ENCODE peak calls at places on chromosomes 6 and 20, in six cellular contexts. J is HCT116, I is K562, D is upper lobe of left lung, Z is GM12878, K is HepG2. P is an unnamed sample.

GRCh38 chr20:58585753-58586540 is 65.1 kb upstream of the STX16 start:
- ATAC-seq in K (peak), D (no peak), J (no peak), I (no peak), Z (no peak), P (no peak)

GRCh38 chr20:3696745-3697587 is 15.2 kb upstream of the ADAM33 start:
- ATAC-seq in I (no peak), Z (no peak), K (no peak), D (no peak), J (no peak), P (no peak)

GRCh38 chr20:40582531-40582930 is 106.5 kb downstream of the MAFB start:
- ATAC-seq in D (no peak), J (no peak), K (peak), Z (no peak), I (no peak), P (no peak)

GRCh38 chr20:63367446-63368055 is 6.4 kb upstream of the CHRNA4 start:
- ATAC-seq in I (no peak), D (no peak), K (peak), Z (no peak), J (no peak), P (no peak)

GRCh38 chr20:41618807-41619294 is 674 bp upstream of the CHD6 start:
- ATAC-seq in Z (no peak), K (peak), J (peak), I (no peak), D (peak), P (peak)

GRCh38 chr6:35411066-35411465 is 41.1 kb upstream of the FANCE start:
- ATAC-seq in Z (no peak), D (no peak), I (no peak), K (no peak), J (no peak), P (no peak)

GRCh38 chr20:59472059-59472458 is 132.3 kb upstream of the PHACTR3 start:
- ATAC-seq in K (no peak), I (no peak), Z (no peak), D (no peak), J (peak), P (no peak)

GRCh38 chr20:23147964-23148720 is 62.0 kb upstream of the CD93 start:
- ATAC-seq in Z (peak), J (peak), D (peak), I (peak), K (peak), P (peak)

GRCh38 chr6:52734072-52734471 is 29.2 kb downstream of the GSTA2 start:
- ATAC-seq in I (no peak), Z (no peak), J (no peak), K (no peak), D (no peak), P (no peak)

GRCh38 chr6:146594495-146594894 is 4.3 kb upstream of the ADGB start:
- ATAC-seq in J (no peak), K (no peak), D (no peak), I (no peak), Z (no peak), P (no peak)

GRCh38 chr20:49682278-49682677 is 31.4 kb downstream of the B4GALT5 start:
- ATAC-seq in J (no peak), Z (no peak), K (peak), D (no peak), I (no peak), P (no peak)

GRCh38 chr20:51586005-51586440 is 43.5 kb upstream of the NFATC2 start:
- ATAC-seq in J (peak), D (no peak), K (no peak), Z (no peak), I (peak), P (no peak)

DNA sequence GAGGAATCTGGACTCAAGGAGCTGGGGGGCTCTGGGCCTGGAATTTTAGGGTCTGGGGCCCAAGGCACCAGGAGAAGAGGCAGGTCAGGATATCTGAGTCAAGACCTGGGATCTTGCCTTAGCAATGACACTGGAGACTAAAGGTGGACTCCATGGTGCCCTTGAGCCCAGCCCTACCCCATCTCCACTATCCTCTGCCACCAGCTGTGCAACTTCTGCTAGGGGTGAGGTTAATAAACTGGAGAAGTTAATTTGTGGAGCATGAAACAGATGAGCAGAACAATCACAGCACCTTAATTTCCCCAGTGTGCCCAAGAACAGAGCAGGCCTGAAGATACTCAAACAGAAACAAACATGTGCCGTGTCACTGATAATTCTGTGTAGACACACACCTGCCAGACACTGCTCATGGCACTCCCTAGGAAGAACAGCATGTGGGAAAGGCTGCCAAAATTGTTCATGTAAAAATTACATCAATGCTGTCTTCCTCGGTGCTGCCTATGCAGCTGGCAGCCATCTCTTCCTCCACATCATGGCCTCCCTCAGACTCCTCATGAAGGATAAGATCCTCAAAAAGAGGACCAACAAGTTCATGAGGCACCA is 3.2 kb downstream of the HLA-DPB1 start:
- ATAC-seq in Z (no peak), J (no peak), D (no peak), K (no peak), I (no peak), P (no peak)
- TF ChIP-seq POLR2AphosphoS5 in Z (peak), J (no peak), D (no peak), K (no peak), I (no peak), P (no peak)

DNA sequence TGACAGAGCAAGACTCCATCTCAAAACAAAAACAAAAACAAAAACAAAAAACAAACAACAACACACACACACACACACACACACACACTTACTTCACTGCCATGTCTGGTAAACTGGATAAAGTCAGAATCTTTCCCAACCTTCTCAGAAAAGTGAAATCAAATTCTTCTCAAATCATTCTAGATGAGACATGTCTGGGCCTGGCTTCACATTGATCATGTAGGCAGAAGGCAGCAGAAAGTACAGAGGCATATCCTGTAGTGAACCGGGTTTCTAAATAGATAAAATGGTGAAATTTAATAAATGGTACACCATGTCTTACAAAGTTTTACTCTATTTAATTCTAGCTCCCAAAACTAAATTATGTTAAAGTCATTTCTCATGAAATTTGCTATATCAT is 14.9 kb upstream of the MRS2 start:
- ATAC-seq in J (no peak), K (no peak), I (no peak), D (no peak), Z (no peak), P (no peak)
- TF ChIP-seq POLR2A in J (no peak), K (no peak), I (no peak), D (no peak), Z (no peak), P (no peak)

GRCh38 chr6:26284537-26285142 is 80.4 kb upstream of the BTN3A2 start:
- ATAC-seq in I (peak), Z (peak), J (no peak), K (no peak), D (no peak), P (no peak)
- TF ChIP-seq POLR2AphosphoS5 in I (peak), Z (no peak), J (no peak), K (no peak), D (no peak), P (peak)

DNA sequence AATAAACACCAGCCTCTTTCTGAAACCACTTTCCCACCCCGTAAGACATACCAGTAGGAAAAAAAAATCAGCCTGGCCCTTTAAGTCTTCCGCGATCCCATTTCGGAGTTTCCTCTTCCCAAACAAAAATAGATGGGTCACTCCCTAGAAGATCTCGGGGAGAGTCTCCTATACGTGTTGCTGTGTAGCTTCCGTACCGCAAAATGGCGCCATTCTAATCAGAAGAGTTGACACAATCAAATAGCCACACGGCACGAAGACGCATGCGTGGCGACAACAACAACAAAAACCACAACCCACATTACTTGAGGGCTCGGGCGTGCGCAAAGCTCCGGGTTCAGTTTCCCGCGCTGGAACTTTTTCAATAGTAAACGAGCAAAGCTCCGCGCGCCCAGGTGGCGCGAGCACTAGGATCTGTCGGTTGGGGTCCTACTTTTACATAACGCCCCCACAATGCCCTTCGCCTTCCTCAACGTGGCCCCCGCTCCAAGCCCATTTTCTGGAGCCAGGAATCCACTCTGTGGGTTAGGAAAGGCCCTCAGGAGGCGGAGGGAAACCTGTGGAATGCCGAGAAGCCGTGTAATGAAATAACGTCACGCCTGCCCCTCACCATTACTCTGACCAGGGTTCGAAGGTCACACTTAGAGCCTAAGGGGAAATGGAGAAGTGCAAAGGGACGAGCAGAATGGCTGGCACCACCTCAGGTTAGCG is at the start of gene GPANK1:
- ATAC-seq in Z (peak), K (peak), I (peak), D (peak), J (peak), P (peak)
- TF ChIP-seq POLR2A in Z (no peak), K (no peak), I (peak), D (peak), J (no peak), P (no peak)

DNA sequence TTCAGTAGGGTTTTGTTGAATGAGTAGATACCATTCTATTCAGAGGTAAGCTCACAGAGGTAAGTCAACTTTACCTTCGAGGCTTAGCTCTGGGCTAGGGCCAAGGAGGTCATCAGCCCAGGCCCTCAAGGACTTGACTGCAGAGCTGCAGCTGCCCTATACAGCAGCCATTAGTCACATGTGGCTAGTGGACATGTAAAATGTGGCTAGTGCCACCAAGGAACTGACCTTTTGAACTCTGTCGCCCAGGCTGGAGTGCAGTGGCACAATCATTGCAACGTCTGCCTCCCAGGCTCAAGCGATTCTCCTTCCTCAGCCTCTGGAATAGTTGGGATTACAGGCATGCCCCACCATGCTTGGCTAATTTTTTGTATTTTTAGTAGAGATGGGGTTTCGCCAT is 47.9 kb upstream of the EPB41L1 start:
- ATAC-seq in I (no peak), Z (no peak), K (peak), J (no peak), D (no peak), P (no peak)
- TF ChIP-seq POLR2AphosphoS5 in I (no peak), Z (no peak), K (no peak), J (no peak), D (no peak), P (no peak)

GRCh38 chr6:24971067-24971466 is 35.3 kb upstream of the RIPOR2 start:
- ATAC-seq in I (no peak), J (no peak), Z (no peak), D (no peak), K (no peak), P (no peak)

GRCh38 chr6:24972551-24972950 is 36.8 kb upstream of the RIPOR2 start:
- ATAC-seq in I (no peak), Z (no peak), K (no peak), D (no peak), J (no peak), P (no peak)

GRCh38 chr6:24969343-24969860 is 33.6 kb upstream of the RIPOR2 start:
- ATAC-seq in K (no peak), Z (no peak), J (no peak), D (no peak), I (no peak), P (no peak)

GRCh38 chr6:24968711-24969110 is 33.0 kb upstream of the RIPOR2 start:
- ATAC-seq in Z (no peak), J (no peak), D (no peak), I (no peak), K (no peak), P (no peak)

DNA sequence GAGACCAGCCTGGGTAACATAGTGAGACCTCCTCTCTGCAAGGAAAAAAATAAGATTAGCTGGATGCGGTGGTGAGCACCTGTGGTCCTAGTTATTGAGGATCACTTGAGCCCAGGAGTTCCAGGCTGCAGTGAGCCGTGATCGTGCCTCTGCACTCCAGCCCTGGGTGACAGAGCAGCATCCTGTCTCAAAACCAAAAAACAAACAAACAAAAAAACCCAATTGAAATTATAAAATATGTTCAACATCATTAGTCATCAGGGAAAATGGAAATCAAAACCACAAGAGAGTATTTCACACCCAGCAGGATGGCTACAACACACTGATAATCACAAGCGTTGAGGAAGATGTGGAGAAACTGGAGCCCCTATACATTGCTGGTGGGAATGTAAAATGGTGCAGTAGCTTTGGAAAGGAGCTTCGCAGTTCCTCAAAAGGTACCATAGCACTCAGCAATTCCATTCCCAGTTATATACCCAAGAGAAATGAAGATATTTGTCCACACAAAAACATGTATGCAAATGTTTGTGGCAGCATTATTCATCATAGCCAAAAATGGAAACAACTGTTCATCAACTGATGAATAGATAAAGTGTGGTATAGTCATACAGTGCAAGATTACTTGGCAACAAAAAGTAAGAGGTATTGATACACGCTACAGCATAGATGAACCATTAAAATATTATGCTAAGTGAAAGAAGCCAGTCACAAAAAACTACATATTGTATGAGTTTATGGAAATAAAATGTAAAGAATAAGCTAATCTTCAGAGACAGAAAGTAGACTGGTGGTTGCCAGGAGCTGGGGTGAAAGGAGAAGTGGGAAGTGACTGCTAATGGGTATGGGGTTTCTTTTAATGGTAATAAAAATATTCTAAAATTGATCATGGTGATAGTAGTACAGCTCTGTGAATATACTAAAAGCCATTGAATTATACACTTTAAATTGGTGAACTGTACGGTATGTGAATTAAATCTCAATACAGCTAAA is 38.7 kb upstream of the RIPOR2 start:
- ATAC-seq in I (no peak), J (no peak), Z (peak), K (no peak), D (no peak), P (no peak)
- TF ChIP-seq POLR2A in I (no peak), J (no peak), Z (no peak), K (no peak), D (no peak), P (no peak)

P was measured in gastroesophageal sphincter.